ENCODE peak calls at places on chromosomes 12 and 14, in nine cellular contexts. F, E, I, X, L, V, M, D and T are unnamed samples.

GRCh38 chr12:29943683-29944082 is 159.9 kb upstream of the TMTC1 start:
- DNase-seq in E (no peak), F (no peak), V (no peak), X (no peak), M (no peak), L (no peak), I (no peak), D (no peak), T (no peak)

GRCh38 chr14:72603639-72604038 is 290.3 kb downstream of the DPF3 start:
- DNase-seq in X (no peak), L (no peak), E (no peak), D (no peak), M (no peak), I (no peak), F (peak; percentile 11), V (no peak), T (no peak)

GRCh38 chr12:51183816-51184215 is 10.9 kb upstream of the TFCP2 start:
- DNase-seq in F (peak; percentile 21), L (peak; percentile 67), M (peak; percentile 73), V (no peak), E (peak; percentile 40), X (no peak), D (peak; percentile 14), I (no peak), T (peak; percentile 59)

GRCh38 chr12:132251310-132251709 is 78.1 kb downstream of the GALNT9 start:
- DNase-seq in I (no peak), F (no peak), L (no peak), M (no peak), D (no peak), E (no peak), X (no peak), V (no peak), T (no peak)

GRCh38 chr14:97771340-97772045 is 974.3 kb downstream of the VRK1 start:
- DNase-seq in E (no peak), L (no peak), F (no peak), V (no peak), M (no peak), D (peak; percentile 0), X (no peak), I (no peak), T (no peak)

GRCh38 chr12:108966378-108967151 is 54.3 kb downstream of the SVOP start:
- DNase-seq in V (no peak), X (no peak), D (no peak), I (no peak), F (no peak), E (no peak), L (no peak), M (no peak), T (no peak)

GRCh38 chr14:45868377-45868776 is 615.4 kb upstream of the MIS18BP1 start:
- DNase-seq in I (no peak), E (no peak), F (no peak), D (no peak), V (no peak), X (no peak), L (no peak), M (no peak), T (no peak)

GRCh38 chr12:107458990-107459389 is 226.6 kb upstream of the PWP1 start:
- DNase-seq in I (no peak), L (no peak), D (no peak), X (no peak), V (no peak), E (no peak), F (no peak), M (no peak), T (no peak)

GRCh38 chr14:50726372-50727107 is 58.4 kb upstream of the SAV1 start:
- DNase-seq in E (no peak), D (peak; percentile 98), F (peak; percentile 97), X (no peak), V (no peak), L (peak; percentile 89), I (no peak), M (no peak), T (peak; percentile 92)

GRCh38 chr12:102454808-102455760 is 25.3 kb downstream of the IGF1 start:
- DNase-seq in E (peak; percentile 19), D (peak; percentile 63), M (peak; percentile 14), V (peak; percentile 81), X (no peak), F (peak; percentile 52), L (peak; percentile 74), I (peak; percentile 84), T (peak; percentile 53)

GRCh38 chr12:71431991-71432390 is 7.6 kb upstream of the LGR5 start:
- DNase-seq in X (no peak), V (no peak), I (no peak), L (no peak), E (no peak), D (no peak), F (no peak), M (no peak), T (no peak)

DNA sequence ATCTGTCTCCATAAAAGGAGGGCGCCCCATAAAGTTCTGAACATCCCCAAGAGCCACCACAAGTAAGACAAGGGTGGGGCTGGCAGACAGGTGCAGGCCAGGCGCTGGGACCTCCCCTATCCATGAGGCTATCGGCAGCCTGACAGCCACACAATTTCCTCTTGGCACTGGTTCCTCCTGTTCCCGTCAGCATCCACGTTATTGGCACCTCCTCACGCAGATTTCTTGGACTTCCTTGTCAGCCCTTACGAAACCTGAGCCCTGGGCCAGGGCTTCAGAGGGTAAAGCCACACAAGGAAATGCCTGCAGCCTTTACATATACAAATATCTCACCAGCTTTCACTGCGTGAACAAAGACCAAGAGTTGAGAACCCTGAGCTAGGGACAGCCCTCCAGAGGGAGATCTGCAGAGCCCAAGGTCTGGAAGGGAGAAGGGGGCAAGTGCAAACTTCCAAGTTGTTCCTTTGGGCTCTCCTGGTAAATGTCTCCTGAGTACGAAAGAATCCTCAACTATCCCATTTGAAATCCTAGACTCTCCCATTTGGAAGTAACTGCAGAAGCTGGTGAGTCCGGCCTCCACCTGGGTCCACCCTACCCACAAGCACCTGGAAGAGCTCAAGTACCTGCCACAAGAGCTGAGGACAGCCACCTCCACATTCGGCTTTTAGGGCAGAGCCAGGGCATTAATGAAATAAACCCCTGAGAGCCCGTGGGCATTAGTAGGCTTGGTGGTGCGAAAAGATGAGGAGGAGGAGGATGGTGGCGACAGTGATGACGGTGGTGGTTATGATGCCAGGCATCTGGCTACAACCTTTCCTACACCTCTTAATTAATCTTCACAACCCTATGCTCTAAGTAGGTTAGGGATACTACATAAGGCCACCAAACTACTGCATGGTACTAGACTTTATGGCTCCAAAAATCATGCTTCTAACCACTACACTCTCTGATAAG is 5.5 kb upstream of the TC2N start:
- DNase-seq in X (no peak), F (peak; percentile 86), D (peak; percentile 89), E (peak; percentile 90), I (peak; percentile 73), V (peak; percentile 90), M (no peak), L (peak; percentile 83), T (peak; percentile 78)
- H3K4me3 ChIP-seq in X (no peak overlapping the region), F (no peak overlapping the region), D (no peak overlapping the region), E (no peak overlapping the region), I (no peak overlapping the region), V (no peak overlapping the region), M (no peak overlapping the region), L (no peak overlapping the region), T (no peak overlapping the region)

DNA sequence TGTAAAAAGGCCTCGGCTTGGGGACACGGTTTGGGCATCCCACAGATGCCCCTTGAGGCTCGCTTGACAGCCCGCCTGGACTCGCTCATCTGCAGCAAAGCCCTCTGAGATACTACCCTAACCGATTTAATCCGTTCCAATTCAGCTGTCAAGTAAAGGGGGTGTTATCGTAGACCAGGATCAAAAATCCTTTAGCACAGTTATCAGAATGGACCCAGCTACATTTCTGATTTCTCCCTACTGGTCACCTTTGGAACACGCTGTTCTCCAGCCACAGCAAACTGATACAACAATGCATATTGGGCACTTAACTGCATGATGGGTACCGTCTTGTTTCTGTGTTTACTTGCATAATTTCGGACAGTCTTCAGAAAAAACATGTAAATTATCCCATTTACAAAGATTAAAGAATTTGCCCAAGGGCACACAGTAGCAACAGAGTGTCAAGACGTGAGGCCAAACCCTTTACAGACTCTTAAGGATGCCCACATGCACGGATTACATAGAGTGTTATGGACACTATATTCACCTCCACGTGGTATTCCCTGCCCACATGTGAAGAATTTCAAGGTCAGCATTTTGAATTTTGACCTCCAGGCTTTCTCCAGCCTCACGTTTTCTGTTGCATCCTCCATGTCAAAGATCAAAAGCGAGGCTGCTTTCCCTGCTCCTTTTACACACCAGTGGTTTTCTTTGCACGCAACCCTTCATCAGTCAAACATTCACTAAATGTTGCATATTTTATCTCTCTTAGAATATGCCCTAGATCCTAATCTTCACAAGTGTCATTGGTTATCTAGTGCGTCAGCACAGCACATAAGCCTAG is 3.2 kb upstream of the DUSP6 start:
- DNase-seq in M (no peak), F (no peak), V (no peak), E (no peak), I (peak; percentile 36), D (no peak), X (no peak), L (no peak), T (no peak)
- TF ChIP-seq CTCF in M (no peak), F (peak; percentile 22), V (no peak), E (peak; percentile 55), I (peak; percentile 3), D (no peak), X (no peak), L (peak; percentile 22), T (no peak)

GRCh38 chr14:103064978-103065377 is 7.6 kb upstream of the CDC42BPB start:
- DNase-seq in I (no peak), D (no peak), E (no peak), M (no peak), L (no peak), F (no peak), V (no peak), X (no peak), T (no peak)

GRCh38 chr14:103065861-103066260 is 8.5 kb upstream of the CDC42BPB start:
- DNase-seq in E (no peak), D (no peak), M (no peak), L (no peak), X (no peak), F (no peak), I (no peak), V (no peak), T (no peak)

GRCh38 chr14:103061482-103061976 is 4.2 kb upstream of the CDC42BPB start:
- DNase-seq in D (no peak), F (no peak), I (no peak), V (no peak), X (no peak), M (no peak), E (no peak), L (no peak), T (no peak)

GRCh38 chr14:103066399-103066798 is 9.1 kb upstream of the CDC42BPB start:
- DNase-seq in X (no peak), I (no peak), E (no peak), F (no peak), D (no peak), L (no peak), V (no peak), M (no peak), T (no peak)

GRCh38 chr14:103064436-103064835 is 7.1 kb upstream of the CDC42BPB start:
- DNase-seq in I (no peak), L (no peak), M (no peak), V (no peak), E (no peak), X (no peak), F (no peak), D (no peak), T (no peak)
- H3K4me3 ChIP-seq in I (no peak overlapping the region), L (no peak overlapping the region), M (no peak overlapping the region), V (no peak overlapping the region), E (no peak overlapping the region), X (no peak overlapping the region), F (no peak overlapping the region), D (no peak overlapping the region), T (no peak overlapping the region)

DNA sequence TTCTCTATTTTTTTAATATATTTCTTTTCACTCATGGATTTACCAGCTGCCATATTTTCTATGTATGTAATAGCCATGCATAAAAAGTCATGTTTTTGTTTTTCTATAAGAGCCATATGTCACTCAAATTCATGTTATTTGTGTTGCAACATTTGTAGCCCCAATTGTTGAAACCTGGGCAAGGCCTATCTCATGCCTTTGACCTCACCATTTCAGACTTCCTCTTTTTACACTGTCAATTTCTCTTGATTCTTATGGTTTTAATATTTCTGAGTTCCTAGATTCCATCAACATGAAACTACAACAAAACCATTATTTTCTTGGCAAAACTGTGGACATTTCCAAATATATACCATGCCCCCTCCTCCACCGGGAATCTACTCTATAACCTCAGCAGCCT is 647.5 kb downstream of the C12orf50 start:
- DNase-seq in D (no peak), X (no peak), F (no peak), L (no peak), E (no peak), V (no peak), M (no peak), I (peak; percentile 27), T (no peak)
- TF ChIP-seq CTCF in D (no peak), X (no peak), F (no peak), L (no peak), E (no peak), V (no peak), M (no peak), I (no peak), T (no peak)